ENCODE peak calls at places on chromosomes 12 and 14, in five cellular contexts. I is activated B cell treated with CpG ODN at 0.5 μM for 24 hours, F is natural killer cell, P is ovary, U is fibroblast of pulmonary artery. S is an unnamed sample.
A peak's percentile ranks its signal among the peaks of the same experiment; 100 is the strongest.

GRCh38 chr14:99601301-99601945 is 2.6 kb downstream of the CCDC85C start:
- DNase-seq in I (no peak), F (no peak), P (no peak), U (no peak), S (no peak)

GRCh38 chr12:46610754-46611153 is 215.0 kb downstream of the SLC38A4 start:
- DNase-seq in I (no peak), F (peak; percentile 37), P (no peak), U (no peak), S (no peak)

GRCh38 chr12:40942326-40942725 is 245.8 kb upstream of the PDZRN4 start:
- DNase-seq in I (no peak), F (no peak), P (no peak), U (peak; percentile 4), S (no peak)

GRCh38 chr12:120183211-120183631 is 11.3 kb downstream of the GCN1 start:
- DNase-seq in I (no peak), F (no peak), P (no peak), U (peak; percentile 24), S (no peak)

GRCh38 chr12:113472191-113473190 is 820 bp upstream of the LHX5 start:
- DNase-seq in I (no peak), F (no peak), P (no peak), U (no peak), S (peak; percentile 22)

GRCh38 chr12:91272456-91273063 is 89.9 kb upstream of the DCN start:
- DNase-seq in I (no peak), F (no peak), P (peak; percentile 75), U (peak; percentile 83), S (no peak)

GRCh38 chr12:119011231-119011630 is 29.9 kb downstream of the SRRM4 start:
- DNase-seq in I (no peak), F (no peak), P (no peak), U (no peak), S (no peak)

GRCh38 chr12:125185740-125186470 is 120.7 kb downstream of the AACS start:
- DNase-seq in I (peak; percentile 36), F (no peak), P (no peak), U (peak; percentile 72), S (peak; percentile 81)

GRCh38 chr12:30517320-30517719 is 178.3 kb downstream of the IPO8 start:
- DNase-seq in I (no peak), F (no peak), P (no peak), U (no peak), S (no peak)

GRCh38 chr14:61257469-61258057 is 23.6 kb downstream of the TMEM30B start:
- DNase-seq in I (no peak), F (no peak), P (no peak), U (no peak), S (no peak)

GRCh38 chr12:25189656-25190055 is 5.3 kb downstream of the DNAI7 start:
- DNase-seq in I (no peak), F (no peak), P (no peak), U (no peak), S (no peak)

GRCh38 chr14:101623685-101624444 is 62.6 kb downstream of the DIO3 start:
- DNase-seq in I (no peak), F (no peak), P (no peak), U (no peak), S (no peak)

GRCh38 chr12:121712462-121713256 is at the start of gene TMEM120B:
- DNase-seq in I (peak; percentile 86), F (peak; percentile 87), P (peak; percentile 86), U (peak; percentile 72), S (peak; percentile 97)

GRCh38 chr12:754871-755562 is 2.6 kb downstream of the WNK1 start:
- DNase-seq in I (no peak), F (no peak), P (no peak), U (peak; percentile 75), S (peak; percentile 61)

GRCh38 chr12:23803547-23803946 is 145.9 kb downstream of the SOX5 start:
- DNase-seq in I (no peak), F (no peak), P (no peak), U (no peak), S (no peak)

GRCh38 chr12:62525306-62525705 is 58.7 kb downstream of the MON2 start:
- DNase-seq in I (no peak), F (no peak), P (no peak), U (no peak), S (no peak)

GRCh38 chr12:123441523-123442164 is 5.2 kb upstream of the RILPL2 start:
- DNase-seq in I (no peak), F (no peak), P (no peak), U (no peak), S (peak; percentile 61)

GRCh38 chr12:14280921-14281320 is 84.6 kb upstream of the ATF7IP start:
- DNase-seq in I (no peak), F (no peak), P (no peak), U (no peak), S (no peak)

GRCh38 chr12:59382678-59383425 is 213.0 kb upstream of the SLC16A7 start:
- DNase-seq in I (no peak), F (no peak), P (no peak), U (no peak), S (no peak)

DNA sequence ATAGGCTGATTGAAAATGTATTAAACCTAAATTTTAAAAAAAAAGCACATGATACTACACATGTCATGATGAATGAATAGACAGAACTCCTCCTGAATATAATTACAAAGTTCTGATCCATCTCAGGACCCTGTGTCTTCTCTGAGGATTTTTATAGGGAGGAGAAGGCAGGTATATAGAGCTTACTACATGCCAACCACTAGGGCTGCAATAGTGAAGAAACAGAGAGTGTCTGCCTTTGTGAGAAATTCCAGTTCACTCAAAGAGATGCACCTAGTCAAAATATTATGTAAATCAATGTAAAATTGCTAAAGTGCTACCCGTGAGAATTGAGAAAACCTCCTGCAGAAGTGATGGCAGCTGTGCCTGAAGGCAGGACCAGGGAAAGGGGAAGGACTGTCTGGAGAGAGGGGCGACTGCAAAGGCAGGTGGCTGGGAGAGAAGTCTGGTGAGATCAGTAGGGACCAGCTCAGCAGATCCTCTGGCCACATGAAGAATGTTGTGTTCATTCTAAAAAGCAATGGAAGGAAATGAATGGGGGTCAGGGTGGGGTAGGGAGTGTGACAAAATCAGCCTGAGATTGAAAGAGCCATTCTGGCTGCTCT is 15.1 kb downstream of the ABHD4 start:
- DNase-seq in I (no peak), F (no peak), P (no peak), U (no peak), S (no peak)
- TF ChIP-seq CTCF in I (no peak), F (no peak), P (no peak), U (peak; percentile 20), S (no peak)

DNA sequence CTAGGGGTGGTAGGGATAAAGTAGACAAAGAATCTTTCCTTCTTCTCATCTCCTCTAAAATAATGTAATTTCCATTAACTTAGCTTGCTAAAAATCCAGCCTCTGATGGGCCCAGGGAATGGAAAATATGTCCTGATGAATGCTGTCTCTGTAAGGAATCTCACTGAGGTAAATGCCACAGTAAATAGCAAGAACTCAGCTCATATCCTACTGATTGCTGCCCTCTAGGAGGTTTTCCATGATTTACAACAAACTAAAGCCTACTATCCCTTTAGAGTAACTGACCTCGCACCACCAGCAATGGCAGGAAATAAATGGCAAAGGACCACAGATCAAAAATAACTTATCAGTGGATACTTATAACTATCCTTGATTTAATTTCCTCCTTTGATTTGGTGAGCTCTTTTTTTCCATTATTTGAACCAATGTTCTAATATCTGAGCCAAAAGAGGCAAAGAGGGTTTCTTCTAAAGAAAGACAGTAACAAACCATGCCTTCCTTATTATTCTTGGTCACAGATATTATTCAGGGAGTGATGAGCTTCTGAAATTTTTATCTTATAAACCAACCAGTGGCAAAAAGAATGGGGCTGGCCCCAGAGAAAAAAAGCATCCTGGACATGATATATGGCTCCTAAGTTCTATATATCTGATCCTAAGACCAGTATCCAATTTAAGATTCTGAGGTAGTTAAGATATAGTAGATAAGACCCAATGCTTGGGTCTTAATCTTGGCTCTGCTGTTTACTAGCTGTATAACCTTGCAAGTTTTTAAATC is 43.7 kb downstream of the SENP1 start:
- DNase-seq in I (no peak), F (no peak), P (no peak), U (peak; percentile 6), S (no peak)
- TF ChIP-seq CTCF in I (no peak), F (no peak), P (no peak), U (no peak), S (no peak)

DNA sequence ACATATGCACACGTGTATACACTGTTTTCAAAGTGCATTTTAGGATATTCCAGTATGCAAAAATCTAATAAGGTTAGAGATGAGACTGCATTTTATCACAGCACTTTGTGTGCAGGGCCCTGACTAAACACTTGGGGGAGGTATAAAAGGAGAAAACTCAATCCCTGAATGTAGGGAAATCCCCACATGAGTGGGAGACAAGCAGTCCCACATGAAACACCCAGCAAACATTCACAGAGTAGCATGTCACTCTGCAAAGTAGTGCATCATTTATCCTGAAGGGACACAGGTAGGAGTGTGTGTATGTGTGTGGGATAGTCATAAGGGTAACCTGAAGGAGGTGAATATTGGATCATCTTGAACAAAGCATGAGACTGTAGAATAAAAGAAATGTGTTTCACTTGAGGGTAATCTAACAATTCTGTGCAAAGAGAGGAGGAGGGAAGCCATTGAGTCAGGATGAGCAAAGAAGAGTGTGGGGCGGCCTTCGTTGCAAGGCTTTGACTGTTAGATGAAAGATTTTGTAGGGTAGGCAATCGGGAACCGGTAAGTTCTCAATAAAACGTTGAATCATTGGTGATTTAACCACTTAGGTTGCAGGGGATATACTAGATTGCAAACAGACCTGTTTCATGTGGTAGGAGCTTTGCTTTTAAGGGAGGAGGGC is 2.9 kb downstream of the PRPF40B start:
- DNase-seq in I (no peak), F (no peak), P (no peak), U (peak; percentile 37), S (peak; percentile 59)
- TF ChIP-seq CTCF in I (no peak), F (no peak), P (no peak), U (peak; percentile 36), S (no peak)

GRCh38 chr12:56366948-56367347 is 4.3 kb upstream of the APOF start:
- DNase-seq in I (no peak), F (no peak), P (no peak), U (no peak), S (no peak)

GRCh38 chr12:56358836-56359532 is 923 bp downstream of the STAT2 start:
- DNase-seq in I (no peak), F (no peak), P (no peak), U (peak; percentile 83), S (no peak)

GRCh38 chr12:56361487-56362129 is 1.0 kb downstream of the APOF start:
- DNase-seq in I (no peak), F (no peak), P (no peak), U (no peak), S (no peak)

GRCh38 chr12:56359851-56360767 is at the start of gene STAT2:
- DNase-seq in I (peak; percentile 98), F (peak; percentile 98), P (peak; percentile 98), U (peak; percentile 100), S (peak; percentile 92)

DNA sequence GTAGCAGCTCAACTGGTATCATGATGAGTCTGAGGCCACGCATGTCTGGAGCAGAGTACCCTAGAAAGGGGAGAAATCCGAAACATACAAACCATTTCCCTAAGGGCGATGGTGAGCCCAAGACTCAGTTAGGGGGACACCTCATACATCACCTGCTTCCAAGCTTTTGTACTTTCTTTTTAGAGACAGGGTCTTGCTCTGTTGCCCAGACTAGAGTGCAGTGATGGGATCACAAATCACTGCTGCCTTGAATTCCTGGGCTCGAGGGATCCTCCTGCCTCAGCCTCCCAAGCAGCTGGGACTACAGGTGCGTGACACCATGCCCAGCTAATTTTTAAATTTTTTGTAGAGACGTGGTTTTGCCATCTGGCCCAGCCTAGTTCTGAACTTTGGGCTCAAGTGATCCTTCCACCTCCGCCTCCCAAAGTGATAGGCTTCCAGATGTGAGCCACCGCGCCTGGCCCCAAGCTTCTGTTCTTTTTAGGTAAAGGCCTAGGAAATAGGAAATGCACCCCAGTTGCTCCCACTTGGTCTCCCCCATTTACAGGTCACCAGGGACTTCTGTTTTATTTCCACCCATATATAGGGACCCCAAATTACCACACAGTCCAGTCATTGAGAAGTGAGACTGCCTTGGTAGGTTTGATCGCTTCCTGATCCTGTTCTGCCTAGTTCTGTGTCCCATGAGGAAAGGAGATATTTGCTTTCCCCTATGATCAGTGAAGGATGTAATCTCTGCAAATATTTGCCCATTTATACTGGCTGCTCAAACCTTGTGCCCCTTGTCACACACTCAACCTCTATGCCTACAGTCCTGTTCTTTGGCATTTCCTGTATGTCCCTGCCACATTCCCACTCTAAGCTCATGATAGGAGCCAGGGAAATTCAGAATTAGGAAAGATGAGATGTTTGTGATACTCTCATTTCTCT is at the start of gene APOF:
- DNase-seq in I (no peak), F (no peak), P (no peak), U (no peak), S (no peak)
- TF ChIP-seq CTCF in I (no peak), F (no peak), P (no peak), U (no peak), S (no peak)

S was measured in GM20000.